ENCODE peak calls at places on chromosomes 5 and 9, in ten cellular contexts. C, X, J, T, E, P, R, V, S and B are unnamed samples.

GRCh38 chr5:129400395-129400983 is 59.6 kb upstream of the ADAMTS19 start:
- DNase-seq in X (no peak), E (no peak), J (no peak), R (no peak), P (no peak), T (no peak), C (no peak), V (no peak), S (peak; percentile 15), B (no peak)

GRCh38 chr5:149719666-149720065 is 10.4 kb upstream of the PPARGC1B start:
- DNase-seq in E (no peak), X (no peak), S (no peak), V (no peak), C (no peak), P (no peak), T (no peak), R (peak; percentile 81), J (no peak), B (no peak)

GRCh38 chr9:89626741-89627265 is 22.0 kb downstream of the GADD45G start:
- DNase-seq in X (no peak), P (no peak), E (no peak), R (no peak), T (no peak), V (no peak), C (no peak), J (no peak), S (no peak), B (no peak)

GRCh38 chr5:135246923-135247795 is 151.9 kb downstream of the MACROH2A1 start:
- DNase-seq in X (no peak), V (no peak), S (peak; percentile 93), C (no peak), J (no peak), E (peak; percentile 43), T (no peak), R (peak; percentile 6), P (no peak), B (no peak)

GRCh38 chr9:130308081-130308571 is 42.6 kb downstream of the HMCN2 start:
- DNase-seq in C (no peak), P (no peak), E (no peak), T (no peak), V (no peak), R (no peak), S (no peak), J (no peak), X (no peak), B (no peak)

GRCh38 chr5:89041249-89041808 is 158.3 kb upstream of the MEF2C start:
- DNase-seq in R (no peak), C (no peak), P (no peak), V (no peak), X (peak; percentile 21), E (no peak), T (no peak), J (no peak), S (no peak), B (no peak)

GRCh38 chr9:16048129-16048528 is 495.3 kb downstream of the CCDC171 start:
- DNase-seq in C (no peak), T (no peak), J (no peak), E (no peak), R (no peak), S (no peak), X (no peak), P (no peak), V (no peak), B (no peak)

GRCh38 chr9:96149881-96150280 is 152.1 kb downstream of the HSD17B3 start:
- DNase-seq in X (no peak), T (no peak), E (no peak), J (no peak), S (no peak), C (no peak), P (no peak), R (no peak), V (no peak), B (no peak)

GRCh38 chr9:134365791-134366222 is 39.6 kb downstream of the RXRA start:
- DNase-seq in X (peak; percentile 62), J (no peak), R (no peak), E (peak; percentile 41), V (no peak), C (no peak), S (peak; percentile 44), T (no peak), P (peak; percentile 48), B (no peak)

GRCh38 chr9:101408374-101409078 is 9.9 kb downstream of the ZNF189 start:
- DNase-seq in C (no peak), T (no peak), J (no peak), X (no peak), V (no peak), E (no peak), P (no peak), S (peak; percentile 20), R (no peak), B (no peak)

GRCh38 chr5:168159425-168159824 is 132.0 kb upstream of the WWC1 start:
- DNase-seq in X (no peak), J (no peak), R (peak; percentile 84), P (no peak), V (no peak), C (no peak), E (peak; percentile 80), T (no peak), S (no peak), B (no peak)

GRCh38 chr9:96176901-96177718 is 124.9 kb downstream of the HSD17B3 start:
- DNase-seq in S (peak; percentile 55), R (peak; percentile 63), V (no peak), X (no peak), J (no peak), P (no peak), E (peak; percentile 56), C (no peak), T (no peak), B (no peak)

GRCh38 chr5:152932631-152933030 is 527.6 kb upstream of the NMUR2 start:
- DNase-seq in C (no peak), E (no peak), X (no peak), T (no peak), R (no peak), J (no peak), V (no peak), S (no peak), P (no peak), B (no peak)

GRCh38 chr5:172933238-172933637 is 26.0 kb upstream of the RPL26L1 start:
- DNase-seq in T (no peak), R (no peak), X (no peak), J (no peak), V (no peak), E (no peak), C (no peak), S (no peak), P (no peak), B (no peak)

GRCh38 chr9:83231039-83231438 is 168.1 kb upstream of the RASEF start:
- DNase-seq in S (peak; percentile 22), C (no peak), R (no peak), T (no peak), X (peak; percentile 54), V (no peak), P (no peak), E (no peak), J (no peak), B (no peak)

GRCh38 chr9:89640391-89640790 is 35.6 kb downstream of the GADD45G start:
- DNase-seq in V (no peak), C (no peak), R (no peak), X (no peak), T (no peak), E (no peak), J (no peak), P (peak; percentile 4), S (no peak), B (no peak)

GRCh38 chr5:167726641-167727040 is 564.8 kb upstream of the WWC1 start:
- DNase-seq in E (no peak), J (no peak), R (no peak), X (no peak), V (no peak), S (no peak), P (no peak), T (no peak), C (no peak), B (no peak)

GRCh38 chr5:39092581-39093350 is 18.6 kb upstream of the RICTOR start:
- DNase-seq in T (no peak), E (no peak), S (peak; percentile 44), P (no peak), V (no peak), R (no peak), J (no peak), X (no peak), C (no peak), B (no peak)

GRCh38 chr5:153891394-153891793 is 147.3 kb downstream of the FAM114A2 start:
- DNase-seq in S (no peak), P (no peak), X (no peak), J (no peak), C (no peak), R (no peak), T (no peak), E (no peak), V (no peak), B (no peak)

GRCh38 chr9:109118802-109119438 is 827 bp downstream of the TMEM245 start:
- DNase-seq in V (peak; percentile 13), S (peak; percentile 16), E (peak; percentile 54), C (no peak), P (peak; percentile 16), X (no peak), R (no peak), T (no peak), J (no peak), B (no peak)

GRCh38 chr5:57032151-57032551 is 80.2 kb upstream of the MIER3 start:
- DNase-seq in X (no peak), T (no peak), C (no peak), P (no peak), J (no peak), R (peak; percentile 44), V (no peak), S (no peak), E (no peak), B (no peak)

GRCh38 chr5:76709762-76710161 is 6.2 kb upstream of the F2R start:
- DNase-seq in V (no peak), X (no peak), P (no peak), J (no peak), C (no peak), E (no peak), R (no peak), S (peak; percentile 85), T (no peak), B (no peak)

GRCh38 chr9:91495450-91495849 is 71.8 kb upstream of the NFIL3 start:
- DNase-seq in E (no peak), T (no peak), J (no peak), C (no peak), S (peak; percentile 93), V (no peak), X (no peak), P (no peak), R (no peak), B (no peak)

GRCh38 chr9:74742792-74743389 is 144.8 kb downstream of the TRPM6 start:
- DNase-seq in E (peak; percentile 31), V (peak; percentile 4), S (peak; percentile 63), C (no peak), R (no peak), J (no peak), X (no peak), T (no peak), P (peak; percentile 43), B (no peak)

GRCh38 chr5:157560560-157560959 is 15.0 kb downstream of the ADAM19 start:
- DNase-seq in E (no peak), V (no peak), J (no peak), P (no peak), C (no peak), S (no peak), T (no peak), R (no peak), X (no peak), B (no peak)